ENCODE peak calls at places on chromosomes 16 and 17, in five cellular contexts. H, B, A, G and S are unnamed samples.

GRCh38 chr16:76885776-76886175 is 305.2 kb upstream of the MON1B start:
- DNase-seq in H (no peak), B (no peak), A (no peak), G (no peak), S (no peak)

GRCh38 chr16:68093816-68094613 is 8.8 kb downstream of the NFATC3 start:
- DNase-seq in H (no peak), B (no peak), A (no peak), G (peak; percentile 77), S (no peak)

GRCh38 chr16:88536510-88536909 is 33.7 kb upstream of the ZC3H18 start:
- DNase-seq in H (no peak), B (no peak), A (no peak), G (no peak), S (no peak)

GRCh38 chr17:4235372-4236279 is 28.2 kb downstream of the ANKFY1 start:
- DNase-seq in H (no peak), B (no peak), A (no peak), G (no peak), S (no peak)

GRCh38 chr16:5175263-5175662 is 77.7 kb upstream of the EEF2KMT start:
- DNase-seq in H (no peak), B (no peak), A (no peak), G (no peak), S (no peak)

GRCh38 chr16:81520560-81521135 is 76.0 kb downstream of the CMIP start:
- DNase-seq in H (no peak), B (no peak), A (no peak), G (no peak), S (no peak)

GRCh38 chr17:45409659-45410076 is 23.0 kb downstream of the ARHGAP27 start:
- DNase-seq in H (no peak), B (no peak), A (no peak), G (no peak), S (no peak)

GRCh38 chr16:20051611-20052010 is 22.1 kb downstream of the GPR139 start:
- DNase-seq in H (no peak), B (no peak), A (no peak), G (no peak), S (no peak)

GRCh38 chr17:36657763-36658490 is 56.5 kb downstream of the MRM1 start:
- DNase-seq in H (no peak), B (no peak), A (no peak), G (peak; percentile 28), S (peak; percentile 46)

GRCh38 chr16:10741844-10742243 is 1.8 kb upstream of the NUBP1 start:
- DNase-seq in H (no peak), B (peak; percentile 50), A (no peak), G (no peak), S (no peak)

GRCh38 chr17:76327689-76328088 is 19.6 kb upstream of the QRICH2 start:
- DNase-seq in H (no peak), B (no peak), A (no peak), G (no peak), S (no peak)

GRCh38 chr17:42178817-42179216 is 2.1 kb downstream of the KCNH4 start:
- DNase-seq in H (no peak), B (no peak), A (no peak), G (no peak), S (peak; percentile 27)

GRCh38 chr16:69386596-69386995 is 789 bp upstream of the TERF2 start:
- DNase-seq in H (no peak), B (no peak), A (no peak), G (no peak), S (no peak)

GRCh38 chr16:79845006-79845733 is 244.6 kb upstream of the MAF start:
- DNase-seq in H (no peak), B (no peak), A (no peak), G (no peak), S (no peak)

GRCh38 chr17:61621317-61621716 is 30.3 kb upstream of the NACA2 start:
- DNase-seq in H (no peak), B (no peak), A (no peak), G (no peak), S (no peak)

GRCh38 chr16:2043980-2044451 is 3.6 kb downstream of the NTHL1 start:
- DNase-seq in H (no peak), B (no peak), A (no peak), G (no peak), S (no peak)

GRCh38 chr16:87196229-87196628 is 121.0 kb downstream of the C16orf95 start:
- DNase-seq in H (no peak), B (no peak), A (no peak), G (no peak), S (no peak)

GRCh38 chr16:73057369-73058210 is 9.7 kb upstream of the ZFHX3 start:
- DNase-seq in H (no peak), B (peak; percentile 38), A (no peak), G (peak; percentile 69), S (no peak)

GRCh38 chr16:55033225-55034156 is 102.8 kb downstream of the IRX5 start:
- DNase-seq in H (no peak), B (no peak), A (no peak), G (no peak), S (no peak)

GRCh38 chr16:11316331-11317015 is 28.8 kb upstream of the RMI2 start:
- DNase-seq in H (no peak), B (no peak), A (no peak), G (no peak), S (no peak)

GRCh38 chr16:2426941-2427361 is 2.3 kb upstream of the CCNF start:
- DNase-seq in H (no peak), B (no peak), A (no peak), G (peak; percentile 23), S (no peak)

GRCh38 chr16:84633622-84634021 is 14.7 kb upstream of the KLHL36 start:
- DNase-seq in H (no peak), B (peak; percentile 50), A (no peak), G (no peak), S (no peak)

GRCh38 chr17:18101828-18102227 is 6.7 kb upstream of the MYO15A start:
- DNase-seq in H (no peak), B (no peak), A (no peak), G (no peak), S (no peak)